ENCODE peak calls at places on chromosome 18, in four cellular contexts. One of them, this sample, is unnamed.

GRCh38 chr18:62374410-62374965 is 49.4 kb downstream of the TNFRSF11A start:
- DNase-seq in tibial artery: no peak
- DNase-seq in cardiac fibroblast: no peak
- DNase-seq in heart left ventricle: no peak
- DNase-seq in this sample: peak

GRCh38 chr18:8365006-8365405 is 244.2 kb upstream of the RAB12 start:
- DNase-seq in tibial artery: no peak
- DNase-seq in cardiac fibroblast: no peak
- DNase-seq in heart left ventricle: no peak
- DNase-seq in this sample: no peak

GRCh38 chr18:6373187-6373586 is 41.5 kb downstream of the L3MBTL4 start:
- DNase-seq in tibial artery: no peak
- DNase-seq in cardiac fibroblast: no peak
- DNase-seq in heart left ventricle: no peak
- DNase-seq in this sample: no peak

GRCh38 chr18:76620326-76620813 is 125.3 kb upstream of the ZNF516 start:
- DNase-seq in tibial artery: peak
- DNase-seq in cardiac fibroblast: peak
- DNase-seq in heart left ventricle: peak
- DNase-seq in this sample: no peak

GRCh38 chr18:64929026-64929425 is 780.1 kb upstream of the LINC00305 start:
- DNase-seq in tibial artery: no peak
- DNase-seq in cardiac fibroblast: peak
- DNase-seq in heart left ventricle: no peak
- DNase-seq in this sample: no peak

GRCh38 chr18:77049938-77050337 is 82.6 kb downstream of the MBP start:
- DNase-seq in tibial artery: no peak
- DNase-seq in cardiac fibroblast: peak
- DNase-seq in heart left ventricle: no peak
- DNase-seq in this sample: no peak

GRCh38 chr18:79385749-79386341 is 9.9 kb upstream of the NFATC1 start:
- DNase-seq in tibial artery: no peak
- DNase-seq in cardiac fibroblast: no peak
- DNase-seq in heart left ventricle: no peak
- DNase-seq in this sample: no peak

GRCh38 chr18:77108821-77109692 is 23.5 kb downstream of the MBP start:
- DNase-seq in tibial artery: no peak
- DNase-seq in cardiac fibroblast: no peak
- DNase-seq in heart left ventricle: no peak
- DNase-seq in this sample: no peak

GRCh38 chr18:58536534-58537271 is 92.2 kb downstream of the ALPK2 start:
- DNase-seq in tibial artery: no peak
- DNase-seq in cardiac fibroblast: no peak
- DNase-seq in heart left ventricle: no peak
- DNase-seq in this sample: no peak

GRCh38 chr18:9095297-9096012 is 7.0 kb upstream of the NDUFV2 start:
- DNase-seq in tibial artery: no peak
- DNase-seq in cardiac fibroblast: peak
- DNase-seq in heart left ventricle: no peak
- DNase-seq in this sample: no peak

GRCh38 chr18:72336786-72337185 is 207.4 kb downstream of the CBLN2 start:
- DNase-seq in tibial artery: no peak
- DNase-seq in cardiac fibroblast: no peak
- DNase-seq in heart left ventricle: no peak
- DNase-seq in this sample: no peak

GRCh38 chr18:46939337-46939963 is 22.0 kb downstream of the KATNAL2 start:
- DNase-seq in tibial artery: no peak
- DNase-seq in cardiac fibroblast: peak
- DNase-seq in heart left ventricle: no peak
- DNase-seq in this sample: peak

GRCh38 chr18:54528942-54529376 is 62.1 kb upstream of the DYNAP start:
- DNase-seq in tibial artery: no peak
- DNase-seq in cardiac fibroblast: no peak
- DNase-seq in heart left ventricle: no peak
- DNase-seq in this sample: no peak

GRCh38 chr18:9737814-9738160 is 29.7 kb downstream of the RAB31 start:
- DNase-seq in tibial artery: no peak
- DNase-seq in cardiac fibroblast: no peak
- DNase-seq in heart left ventricle: no peak
- DNase-seq in this sample: no peak

GRCh38 chr18:63775166-63775730 is at the start of gene SERPINB7:
- DNase-seq in tibial artery: no peak
- DNase-seq in cardiac fibroblast: peak
- DNase-seq in heart left ventricle: no peak
- DNase-seq in this sample: no peak

GRCh38 chr18:70463085-70463484 is 174.2 kb downstream of the SOCS6 start:
- DNase-seq in tibial artery: no peak
- DNase-seq in cardiac fibroblast: no peak
- DNase-seq in heart left ventricle: no peak
- DNase-seq in this sample: no peak

GRCh38 chr18:5943514-5943913 is 48.2 kb upstream of the TMEM200C start:
- DNase-seq in tibial artery: no peak
- DNase-seq in cardiac fibroblast: no peak
- DNase-seq in heart left ventricle: peak
- DNase-seq in this sample: peak

GRCh38 chr18:21693322-21693721 is 11.3 kb downstream of the ABHD3 start:
- DNase-seq in tibial artery: no peak
- DNase-seq in cardiac fibroblast: no peak
- DNase-seq in heart left ventricle: no peak
- DNase-seq in this sample: no peak

GRCh38 chr18:7885763-7886295 is 318.7 kb downstream of the PTPRM start:
- DNase-seq in tibial artery: no peak
- DNase-seq in cardiac fibroblast: no peak
- DNase-seq in heart left ventricle: no peak
- DNase-seq in this sample: no peak

GRCh38 chr18:45844938-45845337 is 19.5 kb downstream of the SIGLEC15 start:
- DNase-seq in tibial artery: no peak
- DNase-seq in cardiac fibroblast: no peak
- DNase-seq in heart left ventricle: no peak
- DNase-seq in this sample: no peak

GRCh38 chr18:35524236-35524635 is 26.5 kb upstream of the INO80C start:
- DNase-seq in tibial artery: peak
- DNase-seq in cardiac fibroblast: no peak
- DNase-seq in heart left ventricle: peak
- DNase-seq in this sample: no peak

GRCh38 chr18:76483780-76484179 is 11.3 kb downstream of the ZNF516 start:
- DNase-seq in tibial artery: no peak
- DNase-seq in cardiac fibroblast: no peak
- DNase-seq in heart left ventricle: no peak
- DNase-seq in this sample: no peak

GRCh38 chr18:79804130-79804772 is 6.5 kb downstream of the KCNG2 start:
- DNase-seq in tibial artery: no peak
- DNase-seq in cardiac fibroblast: no peak
- DNase-seq in heart left ventricle: peak
- DNase-seq in this sample: no peak

GRCh38 chr18:20988726-20989125 is 122.9 kb downstream of the ROCK1 start:
- DNase-seq in tibial artery: no peak
- DNase-seq in cardiac fibroblast: no peak
- DNase-seq in heart left ventricle: no peak
- DNase-seq in this sample: no peak

GRCh38 chr18:42183746-42184145 is 228.7 kb downstream of the PIK3C3 start:
- DNase-seq in tibial artery: no peak
- DNase-seq in cardiac fibroblast: peak
- DNase-seq in heart left ventricle: no peak
- DNase-seq in this sample: peak

GRCh38 chr18:9951022-9951859 is 37.4 kb downstream of the VAPA start:
- DNase-seq in tibial artery: no peak
- DNase-seq in cardiac fibroblast: peak
- DNase-seq in heart left ventricle: no peak
- DNase-seq in this sample: peak

GRCh38 chr18:66548747-66549146 is 55.1 kb downstream of the CDH19 start:
- DNase-seq in tibial artery: no peak
- DNase-seq in cardiac fibroblast: peak
- DNase-seq in heart left ventricle: no peak
- DNase-seq in this sample: no peak

GRCh38 chr18:26190506-26190905 is 35.7 kb upstream of the TAF4B start:
- DNase-seq in tibial artery: no peak
- DNase-seq in cardiac fibroblast: no peak
- DNase-seq in heart left ventricle: no peak
- DNase-seq in this sample: no peak

GRCh38 chr18:24016643-24017042 is 2.1 kb downstream of the TTC39C start:
- DNase-seq in tibial artery: no peak
- DNase-seq in cardiac fibroblast: no peak
- DNase-seq in heart left ventricle: no peak
- DNase-seq in this sample: no peak

GRCh38 chr18:24021505-24021904 is 7.0 kb downstream of the TTC39C start:
- DNase-seq in tibial artery: no peak
- DNase-seq in cardiac fibroblast: no peak
- DNase-seq in heart left ventricle: no peak
- DNase-seq in this sample: no peak

GRCh38 chr18:24018299-24018910 is 3.9 kb downstream of the TTC39C start:
- DNase-seq in tibial artery: no peak
- DNase-seq in cardiac fibroblast: no peak
- DNase-seq in heart left ventricle: no peak
- DNase-seq in this sample: no peak

GRCh38 chr18:24022141-24022540 is 7.6 kb downstream of the TTC39C start:
- DNase-seq in tibial artery: no peak
- DNase-seq in cardiac fibroblast: peak
- DNase-seq in heart left ventricle: no peak
- DNase-seq in this sample: no peak

GRCh38 chr18:24019641-24020331 is 5.2 kb downstream of the TTC39C start:
- DNase-seq in tibial artery: no peak
- DNase-seq in cardiac fibroblast: no peak
- DNase-seq in heart left ventricle: no peak
- DNase-seq in this sample: no peak
- TF ChIP-seq CTCF in tibial artery: no peak
- TF ChIP-seq CTCF in cardiac fibroblast: no peak
- TF ChIP-seq CTCF in heart left ventricle: no peak
- TF ChIP-seq CTCF in this sample: no peak

DNA sequence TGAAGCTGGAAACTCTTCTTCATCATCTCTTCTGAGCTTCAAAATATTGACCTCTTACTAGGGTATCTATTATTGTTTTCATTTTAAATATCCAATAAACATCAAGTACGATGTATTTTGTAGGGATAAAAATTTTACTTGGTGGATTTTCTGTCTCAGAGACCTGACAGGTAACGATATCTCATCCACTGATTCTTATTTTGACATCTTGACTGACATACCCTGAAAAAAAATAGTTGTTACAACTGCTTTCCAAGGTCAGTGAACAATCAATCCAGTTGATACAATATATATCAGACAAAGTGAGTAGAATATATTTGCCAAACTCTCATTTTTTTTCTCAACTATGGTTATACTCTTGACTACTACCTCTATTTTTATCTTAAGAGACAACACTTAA is 963.7 kb upstream of the CDH2 start:
- DNase-seq in tibial artery: no peak
- DNase-seq in cardiac fibroblast: no peak
- DNase-seq in heart left ventricle: no peak
- DNase-seq in this sample: no peak
- H3K4me3 ChIP-seq in tibial artery: no peak
- H3K4me3 ChIP-seq in cardiac fibroblast: no peak
- H3K4me3 ChIP-seq in heart left ventricle: no peak
- H3K4me3 ChIP-seq in this sample: no peak

GRCh38 chr18:74241970-74242369 is 49.8 kb downstream of the CYB5A start:
- DNase-seq in tibial artery: no peak
- DNase-seq in cardiac fibroblast: no peak
- DNase-seq in heart left ventricle: no peak
- DNase-seq in this sample: no peak

GRCh38 chr18:74241426-74241825 is 50.3 kb downstream of the CYB5A start:
- DNase-seq in tibial artery: no peak
- DNase-seq in cardiac fibroblast: no peak
- DNase-seq in heart left ventricle: no peak
- DNase-seq in this sample: no peak

GRCh38 chr18:74243127-74243526 is 48.6 kb downstream of the CYB5A start:
- DNase-seq in tibial artery: no peak
- DNase-seq in cardiac fibroblast: no peak
- DNase-seq in heart left ventricle: no peak
- DNase-seq in this sample: no peak

GRCh38 chr18:74244554-74244953 is 47.2 kb downstream of the CYB5A start:
- DNase-seq in tibial artery: no peak
- DNase-seq in cardiac fibroblast: no peak
- DNase-seq in heart left ventricle: no peak
- DNase-seq in this sample: no peak

GRCh38 chr18:74242451-74243096 is 49.2 kb downstream of the CYB5A start:
- DNase-seq in tibial artery: no peak
- DNase-seq in cardiac fibroblast: peak
- DNase-seq in heart left ventricle: peak
- DNase-seq in this sample: no peak
- TF ChIP-seq CTCF in tibial artery: no peak
- TF ChIP-seq CTCF in cardiac fibroblast: no peak
- TF ChIP-seq CTCF in heart left ventricle: peak
- TF ChIP-seq CTCF in this sample: no peak

GRCh38 chr18:50275503-50276036 is 5.8 kb downstream of the MBD1 start:
- DNase-seq in tibial artery: no peak
- DNase-seq in cardiac fibroblast: no peak
- DNase-seq in heart left ventricle: no peak
- DNase-seq in this sample: no peak

GRCh38 chr18:50280707-50281294 is 522 bp downstream of the MBD1 start:
- DNase-seq in tibial artery: no peak
- DNase-seq in cardiac fibroblast: no peak
- DNase-seq in heart left ventricle: no peak
- DNase-seq in this sample: no peak

GRCh38 chr18:50276452-50276851 is 4.9 kb downstream of the MBD1 start:
- DNase-seq in tibial artery: no peak
- DNase-seq in cardiac fibroblast: no peak
- DNase-seq in heart left ventricle: no peak
- DNase-seq in this sample: no peak

GRCh38 chr18:50279752-50280151 is 1.6 kb downstream of the MBD1 start:
- DNase-seq in tibial artery: no peak
- DNase-seq in cardiac fibroblast: no peak
- DNase-seq in heart left ventricle: no peak
- DNase-seq in this sample: no peak

DNA sequence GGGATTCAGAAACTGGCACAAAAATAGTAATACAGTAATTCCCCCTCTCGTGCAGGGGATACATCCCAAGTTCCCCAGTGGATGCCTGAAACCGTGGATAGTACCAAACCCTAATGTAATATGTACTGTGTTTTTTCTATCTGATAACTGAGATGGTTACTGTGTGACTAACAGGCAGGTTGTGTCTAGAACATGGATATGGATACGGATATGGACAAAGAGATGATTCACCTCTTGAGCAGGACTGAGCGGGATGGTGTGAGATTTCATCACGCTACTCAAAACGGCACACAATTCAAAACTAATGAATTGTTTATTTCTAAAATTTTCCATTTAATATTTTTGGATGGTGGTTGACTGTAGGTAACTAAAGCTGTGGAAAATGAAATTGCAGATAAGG is 3.4 kb downstream of the MBD1 start:
- DNase-seq in tibial artery: no peak
- DNase-seq in cardiac fibroblast: peak
- DNase-seq in heart left ventricle: no peak
- DNase-seq in this sample: no peak
- H3K4me3 ChIP-seq in tibial artery: no peak
- H3K4me3 ChIP-seq in cardiac fibroblast: no peak
- H3K4me3 ChIP-seq in heart left ventricle: no peak
- H3K4me3 ChIP-seq in this sample: no peak

This sample was measured in retinal pigment epithelial cell.